ENCODE peak calls at places on chromosomes 5 and 9, in seven cellular contexts. Q is body of pancreas; J is CD8-positive, alpha-beta T cell; L is psoas muscle; I is upper lobe of left lung; U is fibroblast of lung; Z is Panc1. T is an unnamed sample. For H3K36me3, the result is how much of the 10 kb centered on the place peaks cover.

GRCh38 chr9:135533093-135533492 is 11.9 kb downstream of the LCN1 start:
- DNase-seq in L (no peak), Z (no peak), U (no peak), Q (no peak), J (no peak), I (no peak), T (no peak)

GRCh38 chr9:33765411-33765810 is 29.9 kb upstream of the PRSS3 start:
- DNase-seq in Q (no peak), Z (no peak), L (no peak), U (peak), J (no peak), I (no peak), T (no peak)

GRCh38 chr5:120139039-120139438 is 325.1 kb upstream of the PRR16 start:
- DNase-seq in I (no peak), Z (peak), U (peak), L (no peak), J (no peak), Q (peak), T (peak)

GRCh38 chr9:38024036-38024681 is 44.9 kb downstream of the SHB start:
- DNase-seq in Q (no peak), U (peak), J (no peak), I (no peak), Z (no peak), L (peak), T (no peak)

GRCh38 chr5:63240063-63240755 is 661.6 kb downstream of the LRRC70 start:
- DNase-seq in L (no peak), Q (no peak), U (no peak), Z (no peak), J (no peak), I (no peak), T (no peak)

GRCh38 chr9:107881625-107882300 is 392.2 kb upstream of the KLF4 start:
- DNase-seq in L (no peak), Q (no peak), U (no peak), I (no peak), J (no peak), Z (no peak), T (no peak)

GRCh38 chr5:63398346-63398745 is 563.9 kb downstream of the HTR1A start:
- DNase-seq in L (no peak), Z (no peak), I (no peak), J (no peak), U (no peak), Q (no peak), T (no peak)

GRCh38 chr9:88056876-88057275 is 81.4 kb downstream of the SPATA31C2 start:
- DNase-seq in Z (no peak), Q (no peak), U (no peak), L (no peak), J (no peak), I (no peak), T (no peak)

GRCh38 chr9:14779566-14780022 is 57.1 kb upstream of the CER1 start:
- DNase-seq in Z (no peak), Q (no peak), J (no peak), I (no peak), L (peak), U (peak), T (no peak)

GRCh38 chr9:35649431-35650340 is 1.0 kb downstream of the SIT1 start:
- DNase-seq in L (peak), I (peak), Q (no peak), J (peak), Z (no peak), U (no peak), T (no peak)

GRCh38 chr5:94017579-94017978 is 276.2 kb upstream of the POU5F2 start:
- DNase-seq in L (no peak), U (no peak), Q (no peak), Z (no peak), J (no peak), I (no peak), T (no peak)

GRCh38 chr9:72473474-72474241 is 47.8 kb upstream of the TMC1 start:
- DNase-seq in J (no peak), Q (no peak), Z (no peak), U (peak), I (no peak), L (no peak), T (no peak)

GRCh38 chr5:34930527-34930844 is 1.1 kb downstream of the DNAJC21 start:
- DNase-seq in I (no peak), Z (no peak), U (peak), L (no peak), J (no peak), Q (no peak), T (peak)

GRCh38 chr5:1476181-1476966 is 31.1 kb upstream of the SLC6A3 start:
- DNase-seq in Q (no peak), J (no peak), Z (no peak), I (peak), L (peak), U (no peak), T (no peak)

GRCh38 chr9:108033976-108034964 is 544.7 kb upstream of the KLF4 start:
- DNase-seq in U (peak), J (no peak), Q (peak), L (peak), Z (no peak), I (no peak), T (peak)

GRCh38 chr5:149338364-149338763 is 6.9 kb upstream of the GRPEL2 start:
- DNase-seq in Q (no peak), J (no peak), U (no peak), L (no peak), Z (no peak), I (no peak), T (no peak)

GRCh38 chr9:33934188-33934878 is 114.4 kb downstream of the UBAP2 start:
- DNase-seq in I (no peak), J (no peak), Q (no peak), Z (no peak), L (no peak), U (no peak), T (no peak)

GRCh38 chr5:141758316-141758965 is 76.4 kb upstream of the ARAP3 start:
- DNase-seq in J (no peak), U (no peak), L (no peak), I (no peak), Z (no peak), Q (no peak), T (no peak)

GRCh38 chr5:151227918-151228447 is 4.1 kb upstream of the CCDC69 start:
- DNase-seq in L (no peak), Q (no peak), J (no peak), Z (no peak), I (no peak), U (no peak), T (no peak)

GRCh38 chr5:124040799-124041198 is 528.8 kb downstream of the CSNK1G3 start:
- DNase-seq in J (no peak), U (peak), I (no peak), Q (peak), Z (no peak), L (no peak), T (no peak)

GRCh38 chr5:120545007-120545406 is 80.9 kb downstream of the PRR16 start:
- DNase-seq in L (no peak), Q (no peak), I (no peak), Z (no peak), U (no peak), J (no peak), T (peak)

GRCh38 chr5:76831108-76831447 is 12.2 kb downstream of the F2RL1 start:
- DNase-seq in J (no peak), Z (no peak), L (no peak), I (no peak), U (no peak), Q (peak), T (peak)

GRCh38 chr5:145859897-145860296 is 12.9 kb downstream of the GRXCR2 start:
- DNase-seq in I (no peak), J (no peak), L (no peak), Z (no peak), U (no peak), Q (no peak), T (no peak)

GRCh38 chr9:133351526-133351907 is 3.5 kb downstream of the RPL7A start:
- DNase-seq in U (no peak), Z (no peak), J (no peak), L (no peak), Q (no peak), I (no peak), T (no peak)

GRCh38 chr5:3542158-3542557 is 53.5 kb upstream of the IRX1 start:
- DNase-seq in Z (no peak), L (no peak), I (no peak), U (no peak), J (no peak), Q (no peak), T (no peak)

GRCh38 chr5:180153991-180154390 is 55.0 kb downstream of the RASGEF1C start:
- DNase-seq in Q (no peak), L (no peak), U (no peak), I (no peak), J (no peak), Z (no peak), T (no peak)

GRCh38 chr5:107319921-107320320 is 350.8 kb downstream of the EFNA5 start:
- DNase-seq in Z (no peak), I (no peak), Q (no peak), L (no peak), U (peak), J (no peak), T (no peak)

GRCh38 chr5:153504726-153505125 is 14.3 kb downstream of the GRIA1 start:
- DNase-seq in Q (no peak), L (no peak), U (no peak), J (no peak), I (no peak), Z (no peak), T (no peak)

GRCh38 chr5:160506006-160507004 is 84.7 kb downstream of the PTTG1 start:
- DNase-seq in U (peak), Z (no peak), J (peak), I (no peak), Q (peak), L (peak), T (no peak)

DNA sequence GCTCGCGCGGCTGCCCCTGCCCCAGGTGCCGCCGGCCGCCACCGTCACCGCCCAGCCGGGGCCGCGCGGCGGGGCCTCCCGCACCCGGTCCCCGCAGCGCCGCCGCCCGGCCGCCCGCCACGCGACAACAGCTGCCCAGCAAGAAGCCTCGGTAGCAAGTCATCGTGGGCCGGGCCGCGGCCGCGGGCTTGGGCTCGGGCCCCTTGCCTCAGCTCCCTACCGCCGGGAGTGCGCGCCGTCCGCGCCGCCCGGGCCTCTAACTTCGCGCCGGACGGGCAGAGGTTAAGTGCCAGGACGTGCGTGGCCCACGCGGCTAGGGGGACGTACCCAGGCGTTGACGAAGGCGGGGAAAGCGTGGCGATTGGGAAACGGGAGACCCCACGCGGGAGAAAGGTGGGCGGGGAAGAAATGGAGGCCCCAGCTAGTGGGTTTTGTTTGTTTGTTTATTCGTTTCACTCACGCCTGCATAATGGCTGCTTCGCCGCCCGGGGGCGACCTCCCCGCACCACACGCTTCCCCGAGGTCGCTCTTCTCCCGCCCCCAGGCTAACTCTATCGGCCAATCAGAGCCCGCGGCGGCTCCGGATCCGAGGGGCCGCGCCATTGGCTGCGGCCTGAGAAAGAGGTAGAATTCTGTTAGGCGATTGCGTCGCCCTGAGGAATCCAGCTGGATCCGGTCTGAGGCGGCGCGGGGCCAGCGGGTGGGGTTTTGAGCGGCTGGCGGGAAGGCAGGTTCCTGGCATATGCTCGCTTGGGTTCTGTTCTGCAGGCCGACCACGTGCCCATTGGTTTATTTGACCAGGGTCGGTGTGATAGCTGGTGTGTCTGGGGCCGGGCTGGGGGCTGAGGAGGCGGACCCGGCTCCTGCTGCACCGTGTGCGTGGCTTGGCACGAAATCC is at the start of gene NADK2:
- DNase-seq in U (peak), J (peak), I (peak), Z (peak), Q (peak), L (peak), T (peak)
- TF ChIP-seq CTCF in U (peak), J (peak), I (peak), Z (peak), Q (no peak), L (peak), T (peak)

GRCh38 chr5:102737161-102737560 is 17.9 kb upstream of the PAM start:
- DNase-seq in U (no peak), Z (no peak), L (no peak), I (no peak), J (no peak), Q (no peak), T (no peak)

GRCh38 chr5:102731704-102732103 is 23.4 kb upstream of the PAM start:
- DNase-seq in I (no peak), U (no peak), L (no peak), J (no peak), Z (no peak), Q (no peak), T (no peak)

GRCh38 chr5:102738037-102738436 is 17.1 kb upstream of the PAM start:
- DNase-seq in L (no peak), Z (no peak), U (no peak), J (no peak), I (no peak), Q (no peak), T (no peak)

GRCh38 chr5:102733534-102733933 is 21.6 kb upstream of the PAM start:
- DNase-seq in Q (no peak), J (no peak), L (no peak), I (no peak), Z (no peak), U (no peak), T (no peak)
- H3K4me3 ChIP-seq in Q (no peak), J (no peak), L (no peak), I (no peak), Z (no peak), U (no peak), T (no peak)

GRCh38 chr9:128529191-128529590 is 23.2 kb upstream of the SPTAN1 start:
- DNase-seq in L (no peak), I (no peak), U (no peak), Z (no peak), Q (no peak), J (no peak), T (no peak)

GRCh38 chr9:128532581-128532980 is 19.8 kb upstream of the SPTAN1 start:
- DNase-seq in Q (no peak), Z (no peak), J (no peak), U (no peak), L (no peak), I (no peak), T (no peak)

GRCh38 chr9:128526729-128527128 is 22.2 kb downstream of the GLE1 start:
- DNase-seq in J (no peak), Z (no peak), I (no peak), U (no peak), L (no peak), Q (no peak), T (no peak)

GRCh38 chr9:128523199-128523925 is 18.8 kb downstream of the GLE1 start:
- DNase-seq in U (peak), I (peak), Q (no peak), L (no peak), Z (no peak), J (no peak), T (no peak)

DNA sequence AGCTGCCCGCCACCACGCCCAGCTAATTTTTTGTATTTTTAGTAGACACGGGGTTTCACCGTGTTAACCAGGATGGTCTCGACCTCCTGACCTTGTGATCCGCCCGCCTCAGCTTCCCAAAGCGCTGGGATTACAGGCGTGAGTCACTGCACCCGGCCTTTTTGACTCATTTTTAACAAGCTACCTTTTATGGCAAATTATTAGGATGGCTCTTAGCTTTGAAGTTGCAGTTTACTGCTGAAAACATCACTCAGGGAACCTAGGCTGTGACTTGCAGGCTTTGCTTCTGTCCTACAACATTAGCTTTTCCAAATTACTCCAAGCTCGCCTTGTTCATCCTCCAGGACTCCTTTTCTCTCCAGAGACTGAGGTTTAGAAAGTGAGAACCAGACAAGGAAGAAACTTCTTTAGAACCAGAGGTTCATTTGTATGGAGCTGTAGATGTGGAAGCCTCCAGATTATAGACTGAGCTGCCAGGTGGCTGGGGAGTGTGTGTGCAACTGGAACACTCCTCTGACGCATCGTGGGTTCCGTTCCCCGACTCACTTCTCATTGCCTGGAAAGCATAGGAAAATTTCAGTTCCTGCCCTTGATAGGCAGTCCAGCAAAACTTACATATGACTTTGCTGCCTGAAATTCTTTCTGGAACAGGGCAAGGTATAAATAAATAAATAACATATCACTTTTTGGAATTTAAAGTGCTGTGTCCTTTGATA is 23.8 kb upstream of the SPTAN1 start:
- DNase-seq in I (no peak), Q (no peak), J (no peak), Z (no peak), L (no peak), U (peak), T (no peak)
- H3K36me3 ChIP-seq in I (half or more), Q (under half), J (under half), Z (under half), L (half or more), U (under half), T (under half)

DNA sequence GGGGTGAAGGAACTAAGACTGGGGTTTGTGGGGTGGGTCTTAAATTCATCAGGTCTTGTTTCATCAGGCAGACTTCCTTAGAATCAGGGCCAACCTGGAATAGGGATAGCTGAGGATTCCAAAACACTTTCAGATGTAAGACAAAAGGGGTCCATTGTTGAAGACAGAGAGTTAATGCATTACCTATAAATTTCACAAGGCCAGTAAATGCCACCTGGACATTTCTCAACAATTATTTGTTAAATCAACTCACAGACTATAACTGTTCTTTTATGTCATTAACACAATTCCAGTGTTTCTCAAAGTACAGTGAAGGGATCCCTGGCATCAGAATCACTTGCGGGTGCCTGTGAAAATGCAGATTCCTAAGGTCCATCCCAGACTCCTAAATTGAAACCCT is 2.8 kb downstream of the MARCHF3 start:
- DNase-seq in Q (no peak), J (no peak), U (no peak), L (no peak), I (no peak), Z (no peak), T (no peak)
- TF ChIP-seq CTCF in Q (no peak), J (no peak), U (no peak), L (no peak), I (no peak), Z (no peak), T (no peak)

GRCh38 chr5:97726106-97726505 is 543.1 kb upstream of the RIOK2 start:
- DNase-seq in J (no peak), I (no peak), Z (no peak), U (no peak), L (no peak), Q (no peak), T (no peak)

GRCh38 chr5:97729938-97730337 is 546.9 kb upstream of the RIOK2 start:
- DNase-seq in Z (no peak), L (no peak), I (no peak), J (no peak), Q (no peak), U (no peak), T (no peak)

DNA sequence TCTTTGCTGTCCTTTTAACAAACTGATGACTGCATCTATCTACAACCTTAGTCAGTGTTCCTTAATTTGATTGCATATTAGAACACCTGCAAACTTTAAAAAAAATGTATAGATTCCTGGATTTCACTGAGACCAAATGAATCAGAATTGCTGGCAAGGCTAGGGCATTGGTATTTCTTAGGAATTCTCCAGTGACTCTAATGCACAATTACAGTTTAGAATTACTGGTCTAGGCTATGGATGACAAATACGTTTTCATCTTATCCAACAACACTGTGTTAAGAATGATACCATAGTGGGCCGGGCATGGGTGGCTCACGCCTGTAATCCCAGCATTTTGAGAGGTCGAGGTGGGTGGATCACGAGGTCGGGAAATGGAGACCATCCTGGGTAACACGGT is 545.9 kb upstream of the RIOK2 start:
- DNase-seq in U (no peak), L (no peak), Q (no peak), Z (no peak), I (no peak), J (no peak), T (no peak)
- H3K4me3 ChIP-seq in U (no peak), L (no peak), Q (no peak), Z (no peak), I (no peak), J (no peak), T (no peak)

T was measured in BJ.